ENCODE peak calls at places on chromosomes 5 and 9, in six cellular contexts. One of them, this sample, is unnamed.

GRCh38 chr5:155408465-155408864 is 394.9 kb downstream of the KIF4B start:
- DNase-seq in gastrocnemius medialis: no peak
- DNase-seq in heart right ventricle: no peak
- DNase-seq in GM13977: no peak
- DNase-seq in cardiac fibroblast: no peak
- DNase-seq in upper lobe of right lung: no peak
- DNase-seq in this sample: no peak

GRCh38 chr5:139341689-139342422 is at the start of gene PAIP2:
- DNase-seq in gastrocnemius medialis: peak; percentile 94
- DNase-seq in heart right ventricle: peak; percentile 98
- DNase-seq in GM13977: peak; percentile 93
- DNase-seq in cardiac fibroblast: peak; percentile 98
- DNase-seq in upper lobe of right lung: peak; percentile 99
- DNase-seq in this sample: peak; percentile 95

GRCh38 chr9:93133641-93134017 is 422 bp downstream of the NINJ1 start:
- DNase-seq in gastrocnemius medialis: peak; percentile 64
- DNase-seq in heart right ventricle: peak; percentile 75
- DNase-seq in GM13977: peak; percentile 89
- DNase-seq in cardiac fibroblast: peak; percentile 89
- DNase-seq in upper lobe of right lung: peak; percentile 88
- DNase-seq in this sample: peak; percentile 84

GRCh38 chr9:91422832-91423711 is 560 bp downstream of the NFIL3 start:
- DNase-seq in gastrocnemius medialis: peak; percentile 68
- DNase-seq in heart right ventricle: peak; percentile 54
- DNase-seq in GM13977: peak; percentile 72
- DNase-seq in cardiac fibroblast: peak; percentile 84
- DNase-seq in upper lobe of right lung: peak; percentile 85
- DNase-seq in this sample: peak; percentile 58

GRCh38 chr9:21336467-21336866 is 1.3 kb upstream of the KLHL9 start:
- DNase-seq in gastrocnemius medialis: no peak
- DNase-seq in heart right ventricle: no peak
- DNase-seq in GM13977: no peak
- DNase-seq in cardiac fibroblast: no peak
- DNase-seq in upper lobe of right lung: no peak
- DNase-seq in this sample: no peak

GRCh38 chr9:134669556-134669955 is 28.0 kb downstream of the COL5A1 start:
- DNase-seq in gastrocnemius medialis: no peak
- DNase-seq in heart right ventricle: no peak
- DNase-seq in GM13977: no peak
- DNase-seq in cardiac fibroblast: no peak
- DNase-seq in upper lobe of right lung: no peak
- DNase-seq in this sample: no peak

GRCh38 chr9:112547712-112548440 is 61.2 kb downstream of the KIAA1958 start:
- DNase-seq in gastrocnemius medialis: no peak
- DNase-seq in heart right ventricle: no peak
- DNase-seq in GM13977: no peak
- DNase-seq in cardiac fibroblast: no peak
- DNase-seq in upper lobe of right lung: no peak
- DNase-seq in this sample: no peak

GRCh38 chr5:169745441-169746146 is 108.5 kb downstream of the DOCK2 start:
- DNase-seq in gastrocnemius medialis: no peak
- DNase-seq in heart right ventricle: no peak
- DNase-seq in GM13977: no peak
- DNase-seq in cardiac fibroblast: peak; percentile 47
- DNase-seq in upper lobe of right lung: no peak
- DNase-seq in this sample: no peak

GRCh38 chr5:22669345-22669744 is 183.8 kb downstream of the CDH12 start:
- DNase-seq in gastrocnemius medialis: no peak
- DNase-seq in heart right ventricle: no peak
- DNase-seq in GM13977: no peak
- DNase-seq in cardiac fibroblast: no peak
- DNase-seq in upper lobe of right lung: no peak
- DNase-seq in this sample: no peak

GRCh38 chr9:95508242-95508967 is 8.4 kb downstream of the PTCH1 start:
- DNase-seq in gastrocnemius medialis: no peak
- DNase-seq in heart right ventricle: peak; percentile 32
- DNase-seq in GM13977: peak; percentile 33
- DNase-seq in cardiac fibroblast: peak; percentile 26
- DNase-seq in upper lobe of right lung: peak; percentile 73
- DNase-seq in this sample: peak; percentile 31

GRCh38 chr9:36306481-36307306 is 48.4 kb upstream of the GNE start:
- DNase-seq in gastrocnemius medialis: no peak
- DNase-seq in heart right ventricle: no peak
- DNase-seq in GM13977: no peak
- DNase-seq in cardiac fibroblast: peak; percentile 30
- DNase-seq in upper lobe of right lung: no peak
- DNase-seq in this sample: no peak

GRCh38 chr9:108477538-108478006 is 378.2 kb downstream of the ACTL7B start:
- DNase-seq in gastrocnemius medialis: no peak
- DNase-seq in heart right ventricle: no peak
- DNase-seq in GM13977: no peak
- DNase-seq in cardiac fibroblast: peak; percentile 91
- DNase-seq in upper lobe of right lung: no peak
- DNase-seq in this sample: no peak

DNA sequence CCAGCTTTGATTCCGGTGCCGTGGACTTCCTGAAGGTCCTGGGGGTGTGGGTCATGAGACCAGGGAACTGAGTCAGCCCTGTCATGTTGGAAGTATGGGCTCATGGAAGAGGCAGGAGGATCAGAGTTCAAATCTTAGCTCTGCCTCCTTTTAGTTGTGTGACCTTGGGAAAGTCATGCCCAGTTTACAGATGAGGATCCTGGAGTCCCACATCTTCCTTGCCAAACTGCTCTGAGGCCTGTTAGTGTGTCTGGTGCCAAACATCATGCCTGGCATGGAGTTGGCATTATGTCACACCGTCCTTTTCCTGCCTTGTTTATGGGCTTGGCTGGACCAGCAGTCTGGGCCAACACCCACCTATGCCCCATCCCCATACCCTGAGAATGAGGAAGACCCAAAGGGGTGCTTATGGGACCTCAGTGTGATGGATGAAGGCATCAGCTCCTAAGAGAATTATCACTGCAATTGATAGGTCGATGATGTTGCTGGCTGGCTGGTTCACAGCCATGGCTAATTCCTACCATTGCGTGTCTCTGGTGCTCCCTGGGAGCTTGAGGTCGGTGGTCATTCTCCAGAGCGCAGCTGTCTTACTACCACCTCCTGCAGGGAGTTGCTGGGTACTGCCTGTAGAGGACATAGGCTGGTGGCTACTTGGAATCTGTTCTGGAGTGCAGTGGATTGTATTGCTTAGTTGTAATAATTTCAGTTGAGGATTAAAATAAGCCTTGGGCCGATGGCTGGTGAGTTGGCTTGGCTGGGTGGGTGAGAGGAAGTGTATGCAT is 140.5 kb upstream of the PITX1 start:
- DNase-seq in gastrocnemius medialis: no peak
- DNase-seq in heart right ventricle: no peak
- DNase-seq in GM13977: no peak
- DNase-seq in cardiac fibroblast: peak; percentile 12
- DNase-seq in upper lobe of right lung: no peak
- DNase-seq in this sample: no peak
- TF ChIP-seq CTCF in gastrocnemius medialis: no peak
- TF ChIP-seq CTCF in heart right ventricle: no peak
- TF ChIP-seq CTCF in GM13977: peak; percentile 5
- TF ChIP-seq CTCF in cardiac fibroblast: peak; percentile 14
- TF ChIP-seq CTCF in upper lobe of right lung: no peak
- TF ChIP-seq CTCF in this sample: no peak

GRCh38 chr5:59086024-59086423 is 503.1 kb downstream of the RAB3C start:
- DNase-seq in gastrocnemius medialis: no peak
- DNase-seq in heart right ventricle: no peak
- DNase-seq in GM13977: no peak
- DNase-seq in cardiac fibroblast: no peak
- DNase-seq in upper lobe of right lung: no peak
- DNase-seq in this sample: no peak
- TF ChIP-seq CTCF in gastrocnemius medialis: no peak
- TF ChIP-seq CTCF in heart right ventricle: no peak
- TF ChIP-seq CTCF in GM13977: no peak
- TF ChIP-seq CTCF in cardiac fibroblast: no peak
- TF ChIP-seq CTCF in upper lobe of right lung: no peak
- TF ChIP-seq CTCF in this sample: no peak

GRCh38 chr9:71223953-71224538 is 102.6 kb upstream of the TRPM3 start:
- DNase-seq in gastrocnemius medialis: no peak
- DNase-seq in heart right ventricle: no peak
- DNase-seq in GM13977: no peak
- DNase-seq in cardiac fibroblast: no peak
- DNase-seq in upper lobe of right lung: no peak
- DNase-seq in this sample: no peak
- TF ChIP-seq CTCF in gastrocnemius medialis: no peak
- TF ChIP-seq CTCF in heart right ventricle: no peak
- TF ChIP-seq CTCF in GM13977: no peak
- TF ChIP-seq CTCF in cardiac fibroblast: no peak
- TF ChIP-seq CTCF in upper lobe of right lung: no peak
- TF ChIP-seq CTCF in this sample: no peak

DNA sequence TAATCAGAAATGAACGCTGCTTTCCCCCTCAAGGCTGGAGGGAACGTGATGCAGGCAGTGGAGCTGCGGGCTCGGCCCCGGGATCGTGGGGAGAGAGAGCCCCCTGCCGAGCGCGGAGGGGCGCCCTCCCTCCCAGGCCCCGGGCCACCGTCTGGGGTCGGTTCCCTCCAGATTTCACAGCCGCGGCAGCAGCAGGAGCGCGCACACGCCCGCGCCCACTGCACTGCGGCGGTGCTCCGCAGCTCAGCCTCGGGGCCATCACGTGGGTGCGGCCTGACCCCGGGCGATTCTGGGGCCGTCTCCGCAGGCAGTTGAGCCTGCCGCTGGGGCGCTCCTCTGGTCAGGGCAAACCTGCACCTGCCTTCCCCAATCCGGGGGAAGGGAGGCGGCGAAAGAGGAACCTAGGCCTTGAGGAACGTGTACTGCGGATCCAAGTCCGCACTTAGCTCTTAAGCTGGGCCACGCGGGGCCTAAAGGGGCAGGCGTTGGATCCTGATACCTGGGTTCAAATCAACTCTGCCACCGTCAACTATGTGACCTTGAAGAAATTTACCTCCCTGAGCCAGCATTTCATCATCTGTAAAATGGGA is 9.4 kb upstream of the DELE1 start:
- DNase-seq in gastrocnemius medialis: peak; percentile 11
- DNase-seq in heart right ventricle: peak; percentile 45
- DNase-seq in GM13977: peak; percentile 55
- DNase-seq in cardiac fibroblast: no peak
- DNase-seq in upper lobe of right lung: peak; percentile 76
- DNase-seq in this sample: peak; percentile 66
- TF ChIP-seq CTCF in gastrocnemius medialis: no peak
- TF ChIP-seq CTCF in heart right ventricle: peak; percentile 51
- TF ChIP-seq CTCF in GM13977: peak; percentile 36
- TF ChIP-seq CTCF in cardiac fibroblast: peak; percentile 29
- TF ChIP-seq CTCF in upper lobe of right lung: peak; percentile 40
- TF ChIP-seq CTCF in this sample: peak; percentile 29

GRCh38 chr5:66151030-66151429 is 6.9 kb downstream of the SREK1 start:
- DNase-seq in gastrocnemius medialis: no peak
- DNase-seq in heart right ventricle: no peak
- DNase-seq in GM13977: no peak
- DNase-seq in cardiac fibroblast: no peak
- DNase-seq in upper lobe of right lung: no peak
- DNase-seq in this sample: no peak
- TF ChIP-seq CTCF in gastrocnemius medialis: no peak
- TF ChIP-seq CTCF in heart right ventricle: no peak
- TF ChIP-seq CTCF in GM13977: no peak
- TF ChIP-seq CTCF in cardiac fibroblast: no peak
- TF ChIP-seq CTCF in upper lobe of right lung: no peak
- TF ChIP-seq CTCF in this sample: no peak

DNA sequence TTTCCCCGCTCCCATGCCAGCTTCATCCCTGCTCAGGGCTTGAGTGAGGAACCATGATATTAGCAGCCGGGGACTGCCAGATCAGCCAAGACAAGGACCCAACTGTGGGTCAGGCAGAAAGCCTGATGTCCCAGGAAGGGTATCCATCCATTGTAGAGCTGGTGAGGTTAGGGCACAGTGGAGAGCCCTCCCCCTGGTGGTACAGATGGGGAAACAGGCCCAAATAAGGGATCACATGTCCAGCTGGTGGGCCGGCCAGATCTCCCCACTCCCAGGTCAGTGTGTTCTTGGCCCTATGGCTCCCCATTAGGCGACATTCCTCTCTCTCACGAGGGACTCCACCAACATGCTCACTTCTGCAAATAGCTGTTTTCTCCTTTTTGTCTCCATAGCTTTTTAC is 9.0 kb downstream of the CDX1 start:
- DNase-seq in gastrocnemius medialis: no peak
- DNase-seq in heart right ventricle: no peak
- DNase-seq in GM13977: peak; percentile 69
- DNase-seq in cardiac fibroblast: peak; percentile 56
- DNase-seq in upper lobe of right lung: no peak
- DNase-seq in this sample: peak; percentile 59
- TF ChIP-seq CTCF in gastrocnemius medialis: no peak
- TF ChIP-seq CTCF in heart right ventricle: peak; percentile 35
- TF ChIP-seq CTCF in GM13977: peak; percentile 50
- TF ChIP-seq CTCF in cardiac fibroblast: peak; percentile 73
- TF ChIP-seq CTCF in upper lobe of right lung: peak; percentile 32
- TF ChIP-seq CTCF in this sample: peak; percentile 45

GRCh38 chr5:42912184-42912766 is 100.6 kb upstream of the SELENOP start:
- DNase-seq in gastrocnemius medialis: no peak
- DNase-seq in heart right ventricle: no peak
- DNase-seq in GM13977: no peak
- DNase-seq in cardiac fibroblast: peak; percentile 79
- DNase-seq in upper lobe of right lung: no peak
- DNase-seq in this sample: no peak
- TF ChIP-seq CTCF in gastrocnemius medialis: peak; percentile 16
- TF ChIP-seq CTCF in heart right ventricle: peak; percentile 62
- TF ChIP-seq CTCF in GM13977: peak; percentile 38
- TF ChIP-seq CTCF in cardiac fibroblast: peak; percentile 56
- TF ChIP-seq CTCF in upper lobe of right lung: peak; percentile 52
- TF ChIP-seq CTCF in this sample: peak; percentile 34

DNA sequence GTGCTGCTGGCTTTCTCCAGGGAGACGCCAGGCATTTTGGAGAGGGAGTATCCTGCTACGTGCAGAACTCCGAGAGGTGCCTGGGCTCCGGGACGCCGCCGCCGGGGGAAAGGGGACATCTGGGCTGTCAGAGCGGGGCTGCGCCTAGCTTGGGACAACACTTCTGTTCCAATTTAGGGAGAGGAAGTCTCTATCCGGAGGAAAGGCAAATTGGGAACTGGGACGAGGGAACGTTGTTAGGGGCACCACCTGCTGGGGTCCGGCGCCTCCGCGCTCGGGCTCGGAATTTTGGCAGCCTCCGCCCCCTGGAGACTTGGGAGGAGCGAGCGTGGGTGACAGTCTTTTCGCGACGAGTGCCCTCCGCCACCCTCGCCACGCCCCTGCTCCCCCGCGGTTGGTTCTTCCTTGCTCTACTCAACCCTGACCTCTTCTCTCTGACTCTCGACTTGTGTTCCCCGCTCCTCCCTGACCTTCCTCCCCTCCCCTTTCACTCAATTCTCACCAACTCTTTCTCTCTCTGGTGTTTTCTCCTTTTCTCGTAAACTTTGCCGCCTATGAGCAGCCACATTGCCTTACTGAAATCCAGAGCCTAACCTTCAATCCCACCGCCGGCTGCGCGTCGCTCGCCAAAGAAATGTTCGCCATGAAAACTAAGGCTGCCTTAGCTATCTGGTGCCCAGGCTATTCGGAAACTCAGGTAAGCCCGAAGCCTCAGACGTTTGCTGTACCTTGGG is 1.6 kb downstream of the TSLP start:
- DNase-seq in gastrocnemius medialis: peak; percentile 58
- DNase-seq in heart right ventricle: peak; percentile 76
- DNase-seq in GM13977: no peak
- DNase-seq in cardiac fibroblast: peak; percentile 47
- DNase-seq in upper lobe of right lung: peak; percentile 85
- DNase-seq in this sample: peak; percentile 50
- TF ChIP-seq CTCF in gastrocnemius medialis: no peak
- TF ChIP-seq CTCF in heart right ventricle: no peak
- TF ChIP-seq CTCF in GM13977: no peak
- TF ChIP-seq CTCF in cardiac fibroblast: no peak
- TF ChIP-seq CTCF in upper lobe of right lung: no peak
- TF ChIP-seq CTCF in this sample: no peak

GRCh38 chr5:142863856-142864255 is 93.7 kb downstream of the ARHGAP26 start:
- DNase-seq in gastrocnemius medialis: no peak
- DNase-seq in heart right ventricle: no peak
- DNase-seq in GM13977: no peak
- DNase-seq in cardiac fibroblast: no peak
- DNase-seq in upper lobe of right lung: no peak
- DNase-seq in this sample: no peak
- TF ChIP-seq CTCF in gastrocnemius medialis: no peak
- TF ChIP-seq CTCF in heart right ventricle: no peak
- TF ChIP-seq CTCF in GM13977: no peak
- TF ChIP-seq CTCF in cardiac fibroblast: no peak
- TF ChIP-seq CTCF in upper lobe of right lung: no peak
- TF ChIP-seq CTCF in this sample: no peak